ENCODE peak calls at places on chromosomes 3 and 15, in seven cellular contexts. L is PC-9, D is cardiac muscle cell, T is AG04450, Y is IMR-90, W is brain microvascular endothelial cell, V is endodermal cell. X is an unnamed sample.
A peak's percentile ranks its signal among the peaks of the same experiment; 100 is the strongest.

GRCh38 chr3:67635257-67635656 is 19.2 kb downstream of the SUCLG2 start:
- DNase-seq in L (no peak), D (peak; percentile 45), T (peak; percentile 71), Y (peak; percentile 96), W (peak; percentile 90), V (no peak), X (peak; percentile 45)

GRCh38 chr15:78077053-78077859 is at the start of gene TBC1D2B:
- DNase-seq in L (no peak), D (peak; percentile 65), T (no peak), Y (peak; percentile 48), W (no peak), V (peak; percentile 85), X (no peak)

GRCh38 chr15:45183511-45183910 is 4.3 kb downstream of the SHF start:
- DNase-seq in L (no peak), D (no peak), T (no peak), Y (no peak), W (no peak), V (no peak), X (no peak)

GRCh38 chr3:28853830-28854229 is 427.0 kb upstream of the RBMS3 start:
- DNase-seq in L (no peak), D (peak; percentile 55), T (no peak), Y (peak; percentile 45), W (no peak), V (no peak), X (no peak)

GRCh38 chr3:135017494-135017893 is 222.4 kb downstream of the EPHB1 start:
- DNase-seq in L (no peak), D (no peak), T (no peak), Y (no peak), W (no peak), V (no peak), X (no peak)

GRCh38 chr3:41933154-41933676 is 28.7 kb downstream of the ULK4 start:
- DNase-seq in L (peak; percentile 92), D (peak; percentile 81), T (peak; percentile 62), Y (peak; percentile 78), W (peak; percentile 11), V (no peak), X (peak; percentile 56)

GRCh38 chr3:46852839-46853355 is 10.3 kb downstream of the MYL3 start:
- DNase-seq in L (no peak), D (no peak), T (no peak), Y (no peak), W (no peak), V (peak; percentile 24), X (no peak)

GRCh38 chr3:107643038-107643883 is 120.5 kb downstream of the BBX start:
- DNase-seq in L (no peak), D (no peak), T (no peak), Y (no peak), W (no peak), V (peak; percentile 65), X (no peak)

GRCh38 chr3:72738752-72739520 is 109.3 kb downstream of the SHQ1 start:
- DNase-seq in L (no peak), D (peak; percentile 49), T (no peak), Y (no peak), W (no peak), V (peak; percentile 95), X (no peak)

GRCh38 chr15:48861813-48862431 is 16.0 kb upstream of the EID1 start:
- DNase-seq in L (no peak), D (peak; percentile 87), T (no peak), Y (peak; percentile 82), W (no peak), V (no peak), X (no peak)

GRCh38 chr15:89654847-89655805 is at the start of gene KIF7:
- DNase-seq in L (peak; percentile 39), D (peak; percentile 74), T (no peak), Y (peak; percentile 47), W (peak; percentile 16), V (peak; percentile 95), X (no peak)

GRCh38 chr15:89413877-89414276 is 79.3 kb upstream of the POLG start:
- DNase-seq in L (no peak), D (no peak), T (no peak), Y (no peak), W (no peak), V (no peak), X (no peak)

GRCh38 chr3:107249132-107249531 is 128.1 kb upstream of the CCDC54 start:
- DNase-seq in L (no peak), D (no peak), T (no peak), Y (no peak), W (no peak), V (no peak), X (no peak)

GRCh38 chr3:113214227-113214626 is 2.9 kb downstream of the BOC start:
- DNase-seq in L (no peak), D (no peak), T (no peak), Y (no peak), W (no peak), V (no peak), X (no peak)

GRCh38 chr15:69422336-69422895 is 8.3 kb downstream of the KIF23 start:
- DNase-seq in L (no peak), D (no peak), T (no peak), Y (no peak), W (no peak), V (no peak), X (peak; percentile 51)

GRCh38 chr15:24772709-24773373 is 97.3 kb downstream of the NPAP1 start:
- DNase-seq in L (no peak), D (peak; percentile 87), T (peak; percentile 52), Y (peak; percentile 84), W (peak; percentile 74), V (peak; percentile 94), X (peak; percentile 24)

GRCh38 chr15:90015749-90016148 is 14.6 kb downstream of the ZNF710 start:
- DNase-seq in L (no peak), D (no peak), T (no peak), Y (no peak), W (no peak), V (no peak), X (no peak)

GRCh38 chr15:71291247-71291646 is 176.0 kb downstream of the THSD4 start:
- DNase-seq in L (no peak), D (no peak), T (no peak), Y (no peak), W (no peak), V (no peak), X (no peak)

GRCh38 chr3:125349055-125349454 is 26.1 kb downstream of the ZNF148 start:
- DNase-seq in L (no peak), D (no peak), T (no peak), Y (no peak), W (no peak), V (no peak), X (no peak)

GRCh38 chr3:140470211-140470610 is 207.7 kb upstream of the TRIM42 start:
- DNase-seq in L (no peak), D (no peak), T (no peak), Y (no peak), W (no peak), V (peak; percentile 73), X (no peak)

GRCh38 chr3:196357905-196358304 is 19.7 kb upstream of the TM4SF19 start:
- DNase-seq in L (no peak), D (no peak), T (no peak), Y (no peak), W (no peak), V (no peak), X (no peak)

GRCh38 chr15:92074646-92075045 is 221.1 kb downstream of the SLCO3A1 start:
- DNase-seq in L (peak; percentile 57), D (peak; percentile 72), T (no peak), Y (peak; percentile 44), W (no peak), V (peak; percentile 70), X (no peak)

GRCh38 chr3:141399979-141400971 is 32.0 kb downstream of the ZBTB38 start:
- DNase-seq in L (no peak), D (no peak), T (no peak), Y (no peak), W (no peak), V (no peak), X (no peak)

DNA sequence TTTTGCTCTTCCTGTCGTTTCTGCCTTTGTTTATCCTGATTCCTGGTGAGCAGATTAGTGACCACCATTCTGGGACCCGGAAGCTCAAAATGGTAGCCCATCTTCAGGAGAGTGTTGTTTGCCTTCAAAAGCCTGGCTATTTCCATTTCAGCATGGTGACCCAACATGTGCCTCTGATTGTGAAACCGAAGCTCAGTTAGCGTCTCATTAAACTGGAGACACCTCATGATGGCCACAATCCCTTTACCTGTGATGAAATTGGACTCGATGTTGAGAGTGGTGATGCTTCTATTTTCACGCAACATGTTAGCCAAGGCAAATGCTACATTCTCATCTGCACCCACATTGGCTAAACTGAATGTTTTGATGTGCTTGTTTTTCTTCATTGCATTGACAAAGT is 3.3 kb downstream of the LMOD3 start:
- DNase-seq in L (no peak), D (no peak), T (no peak), Y (no peak), W (no peak), V (no peak), X (no peak)
- TF ChIP-seq CTCF in L (no peak), D (no peak), T (no peak), Y (no peak), W (no peak), V (no peak), X (no peak)

GRCh38 chr3:151265866-151266265 is 12.5 kb downstream of the P2RY14 start:
- DNase-seq in L (no peak), D (no peak), T (no peak), Y (no peak), W (no peak), V (peak; percentile 62), X (no peak)
- H3K4me3 ChIP-seq in L (no peak overlapping the region), D (no peak overlapping the region), T (no peak overlapping the region), Y (no peak overlapping the region), W (no peak overlapping the region), V (no peak overlapping the region), X (no peak overlapping the region)

GRCh38 chr15:83651541-83651940 is 2.4 kb upstream of the ADAMTSL3 start:
- DNase-seq in L (no peak), D (no peak), T (no peak), Y (no peak), W (no peak), V (no peak), X (no peak)

GRCh38 chr15:83653639-83654378 is at the start of gene ADAMTSL3:
- DNase-seq in L (no peak), D (peak; percentile 78), T (no peak), Y (no peak), W (no peak), V (peak; percentile 89), X (no peak)

GRCh38 chr15:83652606-83653204 is 1.2 kb upstream of the ADAMTSL3 start:
- DNase-seq in L (no peak), D (no peak), T (no peak), Y (no peak), W (no peak), V (no peak), X (no peak)

GRCh38 chr15:83653288-83653638 is 660 bp upstream of the ADAMTSL3 start:
- DNase-seq in L (no peak), D (no peak), T (no peak), Y (no peak), W (no peak), V (peak; percentile 84), X (no peak)

DNA sequence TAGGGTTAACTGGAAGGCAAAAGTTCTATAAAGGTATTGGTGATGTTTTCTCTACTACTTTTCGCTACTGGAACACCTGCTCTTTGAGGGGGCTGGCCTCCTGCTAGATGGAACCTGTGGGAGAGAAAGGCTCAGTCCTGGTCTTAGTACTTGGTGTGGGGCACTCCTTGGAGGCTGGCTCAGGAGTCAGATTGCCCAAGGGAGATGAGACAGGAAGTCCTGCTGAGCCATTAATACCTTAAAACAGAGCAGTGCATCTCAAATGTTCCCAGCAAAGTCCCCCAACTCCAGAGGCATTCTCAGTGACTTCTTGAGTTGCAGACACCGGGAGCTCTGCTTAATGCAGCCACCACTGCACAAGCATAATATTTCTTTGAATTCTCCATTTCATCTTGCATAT is 3.1 kb upstream of the ADAMTSL3 start:
- DNase-seq in L (no peak), D (no peak), T (no peak), Y (no peak), W (no peak), V (no peak), X (no peak)
- H3K27me3 ChIP-seq in L (peaks cover 9% of the 10 kb centered on the region), D (peaks cover 54% of the 10 kb centered on the region), T (peaks cover 25% of the 10 kb centered on the region), Y (peaks cover 18% of the 10 kb centered on the region), W (peaks cover 27% of the 10 kb centered on the region), V (peaks cover 39% of the 10 kb centered on the region), X (peaks cover 1% of the 10 kb centered on the region)

GRCh38 chr15:83066761-83067637 is at the start of gene BTBD1:
- DNase-seq in L (peak; percentile 86), D (peak; percentile 98), T (peak; percentile 90), Y (peak; percentile 96), W (peak; percentile 90), V (peak; percentile 93), X (peak; percentile 79)
- TF ChIP-seq CTCF in L (no peak), D (no peak), T (no peak), Y (peak; percentile 1), W (peak; percentile 33), V (peak; percentile 33), X (peak; percentile 24)